ENCODE peak calls at places on chromosome 1, in seven cellular contexts. One of them, this sample, is unnamed.

GRCh38 chr1:234845097-234845660 is 235.2 kb upstream of the IRF2BP2 start:
- DNase-seq in colonic mucosa: no peak
- DNase-seq in transverse colon: no peak
- DNase-seq in GM23248: no peak
- DNase-seq in left ventricle myocardium inferior: no peak
- DNase-seq in stomach: no peak
- DNase-seq in heart right ventricle: no peak
- DNase-seq in this sample: peak; percentile 41

GRCh38 chr1:197924516-197925123 is 7.4 kb downstream of the LHX9 start:
- DNase-seq in stomach: no peak
- DNase-seq in heart right ventricle: peak; percentile 27
- DNase-seq in transverse colon: no peak
- DNase-seq in left ventricle myocardium inferior: no peak
- DNase-seq in GM23248: peak; percentile 70
- DNase-seq in colonic mucosa: no peak
- DNase-seq in this sample: peak; percentile 56

GRCh38 chr1:98001764-98002163 is 80.9 kb upstream of the DPYD start:
- DNase-seq in left ventricle myocardium inferior: no peak
- DNase-seq in transverse colon: no peak
- DNase-seq in GM23248: peak; percentile 54
- DNase-seq in colonic mucosa: no peak
- DNase-seq in stomach: no peak
- DNase-seq in heart right ventricle: no peak
- DNase-seq in this sample: no peak

GRCh38 chr1:185804206-185804605 is 70.0 kb downstream of the HMCN1 start:
- DNase-seq in stomach: no peak
- DNase-seq in heart right ventricle: no peak
- DNase-seq in colonic mucosa: no peak
- DNase-seq in transverse colon: no peak
- DNase-seq in GM23248: peak; percentile 18
- DNase-seq in left ventricle myocardium inferior: no peak
- DNase-seq in this sample: no peak

GRCh38 chr1:247322849-247323586 is 8.6 kb downstream of the ZNF496 start:
- DNase-seq in left ventricle myocardium inferior: no peak
- DNase-seq in transverse colon: no peak
- DNase-seq in GM23248: no peak
- DNase-seq in colonic mucosa: no peak
- DNase-seq in heart right ventricle: no peak
- DNase-seq in stomach: no peak
- DNase-seq in this sample: no peak

GRCh38 chr1:76782777-76783176 is 84.5 kb upstream of the ST6GALNAC5 start:
- DNase-seq in GM23248: peak; percentile 46
- DNase-seq in heart right ventricle: no peak
- DNase-seq in colonic mucosa: no peak
- DNase-seq in transverse colon: no peak
- DNase-seq in left ventricle myocardium inferior: no peak
- DNase-seq in stomach: no peak
- DNase-seq in this sample: no peak

GRCh38 chr1:101235696-101236545 is 898 bp upstream of the S1PR1 start:
- DNase-seq in left ventricle myocardium inferior: peak; percentile 43
- DNase-seq in transverse colon: no peak
- DNase-seq in heart right ventricle: peak; percentile 50
- DNase-seq in GM23248: peak; percentile 74
- DNase-seq in stomach: peak; percentile 35
- DNase-seq in colonic mucosa: peak; percentile 24
- DNase-seq in this sample: no peak

GRCh38 chr1:182348916-182349747 is 42.5 kb downstream of the GLUL start:
- DNase-seq in transverse colon: no peak
- DNase-seq in stomach: no peak
- DNase-seq in GM23248: peak; percentile 60
- DNase-seq in colonic mucosa: no peak
- DNase-seq in heart right ventricle: peak; percentile 71
- DNase-seq in left ventricle myocardium inferior: peak; percentile 40
- DNase-seq in this sample: no peak

GRCh38 chr1:22830131-22830566 is 119.5 kb downstream of the EPHB2 start:
- DNase-seq in heart right ventricle: no peak
- DNase-seq in transverse colon: no peak
- DNase-seq in left ventricle myocardium inferior: no peak
- DNase-seq in colonic mucosa: no peak
- DNase-seq in GM23248: no peak
- DNase-seq in stomach: no peak
- DNase-seq in this sample: no peak

GRCh38 chr1:161119017-161119378 is 1.1 kb downstream of the NIT1 start:
- DNase-seq in GM23248: peak; percentile 32
- DNase-seq in heart right ventricle: peak; percentile 58
- DNase-seq in left ventricle myocardium inferior: peak; percentile 47
- DNase-seq in stomach: peak; percentile 43
- DNase-seq in transverse colon: peak; percentile 48
- DNase-seq in colonic mucosa: peak; percentile 45
- DNase-seq in this sample: peak; percentile 53

GRCh38 chr1:232886304-232886703 is 64.1 kb upstream of the NTPCR start:
- DNase-seq in stomach: no peak
- DNase-seq in GM23248: no peak
- DNase-seq in left ventricle myocardium inferior: no peak
- DNase-seq in transverse colon: no peak
- DNase-seq in colonic mucosa: no peak
- DNase-seq in heart right ventricle: no peak
- DNase-seq in this sample: no peak

GRCh38 chr1:43653339-43653738 is 3.4 kb downstream of the KDM4A start:
- DNase-seq in left ventricle myocardium inferior: no peak
- DNase-seq in transverse colon: no peak
- DNase-seq in colonic mucosa: no peak
- DNase-seq in GM23248: peak; percentile 77
- DNase-seq in stomach: no peak
- DNase-seq in heart right ventricle: no peak
- DNase-seq in this sample: peak; percentile 29

GRCh38 chr1:155695107-155695506 is 6.2 kb downstream of the DAP3 start:
- DNase-seq in stomach: peak; percentile 58
- DNase-seq in left ventricle myocardium inferior: no peak
- DNase-seq in transverse colon: no peak
- DNase-seq in colonic mucosa: no peak
- DNase-seq in GM23248: no peak
- DNase-seq in heart right ventricle: no peak
- DNase-seq in this sample: no peak

GRCh38 chr1:20126806-20127440 is 7.6 kb upstream of the PLA2G2D start:
- DNase-seq in left ventricle myocardium inferior: no peak
- DNase-seq in stomach: no peak
- DNase-seq in GM23248: no peak
- DNase-seq in transverse colon: no peak
- DNase-seq in colonic mucosa: no peak
- DNase-seq in heart right ventricle: no peak
- DNase-seq in this sample: no peak

GRCh38 chr1:222404710-222405109 is 143.2 kb downstream of the HHIPL2 start:
- DNase-seq in heart right ventricle: no peak
- DNase-seq in left ventricle myocardium inferior: no peak
- DNase-seq in GM23248: no peak
- DNase-seq in stomach: no peak
- DNase-seq in colonic mucosa: no peak
- DNase-seq in transverse colon: no peak
- DNase-seq in this sample: no peak

GRCh38 chr1:151553659-151554058 is 13.6 kb downstream of the TUFT1 start:
- DNase-seq in GM23248: peak; percentile 44
- DNase-seq in left ventricle myocardium inferior: no peak
- DNase-seq in stomach: no peak
- DNase-seq in heart right ventricle: no peak
- DNase-seq in transverse colon: no peak
- DNase-seq in colonic mucosa: no peak
- DNase-seq in this sample: no peak
- H3K4me1 ChIP-seq in GM23248: peaks cover 21% of the 10 kb centered on the region
- H3K4me1 ChIP-seq in left ventricle myocardium inferior: no peaks in the 10 kb centered on the region
- H3K4me1 ChIP-seq in stomach: peaks cover 8% of the 10 kb centered on the region
- H3K4me1 ChIP-seq in heart right ventricle: no peaks in the 10 kb centered on the region
- H3K4me1 ChIP-seq in transverse colon: no peaks in the 10 kb centered on the region
- H3K4me1 ChIP-seq in colonic mucosa: no peaks in the 10 kb centered on the region
- H3K4me1 ChIP-seq in this sample: no peaks in the 10 kb centered on the region

GRCh38 chr1:31637915-31638673 is 6.6 kb downstream of the PEF1 start:
- DNase-seq in heart right ventricle: no peak
- DNase-seq in left ventricle myocardium inferior: no peak
- DNase-seq in GM23248: no peak
- DNase-seq in transverse colon: peak; percentile 49
- DNase-seq in colonic mucosa: peak; percentile 74
- DNase-seq in stomach: no peak
- DNase-seq in this sample: peak; percentile 83

GRCh38 chr1:31640964-31641363 is 3.7 kb downstream of the PEF1 start:
- DNase-seq in heart right ventricle: no peak
- DNase-seq in stomach: no peak
- DNase-seq in left ventricle myocardium inferior: no peak
- DNase-seq in transverse colon: no peak
- DNase-seq in GM23248: no peak
- DNase-seq in colonic mucosa: no peak
- DNase-seq in this sample: no peak

GRCh38 chr1:31639543-31639942 is 5.1 kb downstream of the PEF1 start:
- DNase-seq in GM23248: peak; percentile 90
- DNase-seq in left ventricle myocardium inferior: no peak
- DNase-seq in colonic mucosa: no peak
- DNase-seq in stomach: no peak
- DNase-seq in heart right ventricle: no peak
- DNase-seq in transverse colon: no peak
- DNase-seq in this sample: no peak

GRCh38 chr1:31642366-31642765 is 2.3 kb downstream of the PEF1 start:
- DNase-seq in left ventricle myocardium inferior: no peak
- DNase-seq in stomach: no peak
- DNase-seq in GM23248: no peak
- DNase-seq in colonic mucosa: no peak
- DNase-seq in transverse colon: no peak
- DNase-seq in heart right ventricle: no peak
- DNase-seq in this sample: no peak

DNA sequence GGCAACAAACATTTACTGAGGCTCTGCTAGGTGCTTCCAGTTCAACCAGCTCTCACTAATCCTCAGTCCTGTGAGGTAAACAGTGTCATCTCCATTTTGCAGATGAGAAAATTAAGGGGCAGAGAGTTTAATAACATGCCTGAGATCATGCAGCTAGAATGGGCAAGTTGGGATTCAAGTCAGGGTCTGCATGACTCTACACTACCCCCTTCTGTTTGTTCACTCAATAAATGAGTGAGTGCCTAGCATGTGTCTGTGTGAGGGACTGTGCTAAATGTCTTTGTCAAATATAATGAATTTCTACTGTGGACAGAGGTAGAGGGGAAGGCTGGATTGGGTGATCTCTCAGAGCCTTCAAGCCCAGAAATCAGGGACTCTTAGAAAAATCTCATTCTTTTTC is 4.5 kb downstream of the PEF1 start:
- DNase-seq in colonic mucosa: no peak
- DNase-seq in left ventricle myocardium inferior: no peak
- DNase-seq in stomach: no peak
- DNase-seq in GM23248: no peak
- DNase-seq in transverse colon: no peak
- DNase-seq in heart right ventricle: no peak
- DNase-seq in this sample: no peak
- H3K4me1 ChIP-seq in colonic mucosa: peaks cover 23% of the 10 kb centered on the region
- H3K4me1 ChIP-seq in left ventricle myocardium inferior: peaks cover 94% of the 10 kb centered on the region
- H3K4me1 ChIP-seq in stomach: peaks cover 29% of the 10 kb centered on the region
- H3K4me1 ChIP-seq in GM23248: peaks cover 26% of the 10 kb centered on the region
- H3K4me1 ChIP-seq in transverse colon: peaks cover 19% of the 10 kb centered on the region
- H3K4me1 ChIP-seq in heart right ventricle: peaks cover 46% of the 10 kb centered on the region
- H3K4me1 ChIP-seq in this sample: peaks cover 10% of the 10 kb centered on the region

GRCh38 chr1:1435094-1435903 is at the start of gene VWA1:
- DNase-seq in left ventricle myocardium inferior: peak; percentile 79
- DNase-seq in transverse colon: peak; percentile 84
- DNase-seq in GM23248: peak; percentile 87
- DNase-seq in colonic mucosa: peak; percentile 85
- DNase-seq in stomach: peak; percentile 80
- DNase-seq in heart right ventricle: peak; percentile 60
- DNase-seq in this sample: peak; percentile 44

GRCh38 chr1:1437033-1437903 is 1.8 kb downstream of the VWA1 start:
- DNase-seq in GM23248: no peak
- DNase-seq in stomach: no peak
- DNase-seq in heart right ventricle: no peak
- DNase-seq in left ventricle myocardium inferior: no peak
- DNase-seq in transverse colon: no peak
- DNase-seq in colonic mucosa: no peak
- DNase-seq in this sample: no peak

GRCh38 chr1:1437904-1438376 is 2.5 kb downstream of the VWA1 start:
- DNase-seq in stomach: peak; percentile 73
- DNase-seq in colonic mucosa: peak; percentile 78
- DNase-seq in GM23248: peak; percentile 20
- DNase-seq in heart right ventricle: no peak
- DNase-seq in transverse colon: peak; percentile 73
- DNase-seq in left ventricle myocardium inferior: no peak
- DNase-seq in this sample: peak; percentile 52

GRCh38 chr1:1435911-1436633 is 582 bp downstream of the VWA1 start:
- DNase-seq in transverse colon: no peak
- DNase-seq in heart right ventricle: no peak
- DNase-seq in stomach: no peak
- DNase-seq in GM23248: no peak
- DNase-seq in left ventricle myocardium inferior: no peak
- DNase-seq in colonic mucosa: peak; percentile 30
- DNase-seq in this sample: no peak

DNA sequence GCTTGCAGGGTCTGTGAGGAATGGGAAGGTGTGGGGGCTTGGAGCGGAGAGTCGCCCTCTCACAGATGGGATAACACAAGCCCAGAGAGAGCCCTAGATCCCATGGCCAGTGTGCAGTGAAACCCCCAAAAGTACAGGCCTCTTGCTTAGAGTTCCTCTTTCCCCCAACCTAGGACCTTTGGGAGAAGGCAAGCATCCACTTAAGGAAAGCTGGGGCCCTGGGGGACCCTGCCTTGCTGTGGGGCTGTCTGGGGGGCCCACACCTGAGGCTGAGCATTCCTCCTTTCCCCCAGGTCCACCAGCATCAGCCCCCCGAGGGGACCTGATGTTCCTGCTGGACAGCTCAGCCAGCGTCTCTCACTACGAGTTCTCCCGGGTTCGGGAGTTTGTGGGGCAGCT is 1.1 kb downstream of the VWA1 start:
- DNase-seq in stomach: no peak
- DNase-seq in colonic mucosa: no peak
- DNase-seq in left ventricle myocardium inferior: no peak
- DNase-seq in GM23248: no peak
- DNase-seq in transverse colon: no peak
- DNase-seq in heart right ventricle: no peak
- DNase-seq in this sample: no peak
- H3K4me1 ChIP-seq in stomach: peaks cover 83% of the 10 kb centered on the region
- H3K4me1 ChIP-seq in colonic mucosa: peaks cover 44% of the 10 kb centered on the region
- H3K4me1 ChIP-seq in left ventricle myocardium inferior: peaks cover 75% of the 10 kb centered on the region
- H3K4me1 ChIP-seq in GM23248: no peaks in the 10 kb centered on the region
- H3K4me1 ChIP-seq in transverse colon: peaks cover 60% of the 10 kb centered on the region
- H3K4me1 ChIP-seq in heart right ventricle: peaks cover 60% of the 10 kb centered on the region
- H3K4me1 ChIP-seq in this sample: no peaks in the 10 kb centered on the region

GRCh38 chr1:105399718-105400117 is 1650.0 kb downstream of the AMY1C start:
- DNase-seq in colonic mucosa: no peak
- DNase-seq in transverse colon: no peak
- DNase-seq in heart right ventricle: no peak
- DNase-seq in stomach: no peak
- DNase-seq in left ventricle myocardium inferior: no peak
- DNase-seq in GM23248: no peak
- DNase-seq in this sample: no peak

GRCh38 chr1:105396001-105396400 is 1646.3 kb downstream of the AMY1C start:
- DNase-seq in heart right ventricle: no peak
- DNase-seq in colonic mucosa: no peak
- DNase-seq in left ventricle myocardium inferior: no peak
- DNase-seq in transverse colon: no peak
- DNase-seq in GM23248: no peak
- DNase-seq in stomach: no peak
- DNase-seq in this sample: no peak

DNA sequence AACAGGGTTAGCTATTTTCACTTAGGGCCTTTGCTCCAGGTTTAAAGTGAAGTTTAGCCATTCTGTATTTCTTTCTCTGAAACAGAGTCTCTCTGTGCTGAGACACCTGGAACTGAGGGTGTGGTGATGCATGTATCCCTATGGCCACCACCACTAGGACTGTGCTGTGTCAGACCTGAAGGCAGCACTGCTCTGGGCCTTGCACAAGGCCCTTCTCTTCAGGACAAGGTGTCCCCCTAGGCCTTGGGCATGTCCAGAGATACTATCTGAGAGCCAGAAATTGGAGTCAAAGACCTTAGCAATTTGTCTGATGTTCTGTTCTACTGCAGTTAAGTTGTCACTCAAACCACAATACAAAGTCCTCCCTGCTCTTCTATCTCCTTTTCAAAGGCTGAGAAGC is 1649.2 kb downstream of the AMY1C start:
- DNase-seq in transverse colon: no peak
- DNase-seq in left ventricle myocardium inferior: no peak
- DNase-seq in heart right ventricle: no peak
- DNase-seq in GM23248: no peak
- DNase-seq in colonic mucosa: no peak
- DNase-seq in stomach: no peak
- DNase-seq in this sample: no peak
- H3K4me1 ChIP-seq in transverse colon: no peaks in the 10 kb centered on the region
- H3K4me1 ChIP-seq in left ventricle myocardium inferior: no peaks in the 10 kb centered on the region
- H3K4me1 ChIP-seq in heart right ventricle: no peaks in the 10 kb centered on the region
- H3K4me1 ChIP-seq in GM23248: no peaks in the 10 kb centered on the region
- H3K4me1 ChIP-seq in colonic mucosa: no peaks in the 10 kb centered on the region
- H3K4me1 ChIP-seq in stomach: no peaks in the 10 kb centered on the region
- H3K4me1 ChIP-seq in this sample: no peaks in the 10 kb centered on the region

This sample was measured in small intestine.